ENCODE peak calls at places on chromosomes 7 and 10, in five cellular contexts. P, M, V, Z and D are unnamed samples. For H3K9me3, the result is how much of the 10 kb centered on the place peaks cover.

GRCh38 chr7:150778738-150779301 is 21.3 kb downstream of the TMEM176B start:
- DNase-seq in P (peak), M (peak), V (peak), Z (peak), D (peak)

GRCh38 chr10:131313377-131313776 is 1.9 kb upstream of the TCERG1L start:
- DNase-seq in P (no peak), M (no peak), V (no peak), Z (no peak), D (no peak)

GRCh38 chr10:63630928-63631685 is 109.9 kb downstream of the REEP3 start:
- DNase-seq in P (no peak), M (no peak), V (no peak), Z (no peak), D (no peak)

GRCh38 chr10:104260775-104261115 is 6.1 kb downstream of the GSTO1 start:
- DNase-seq in P (no peak), M (no peak), V (no peak), Z (peak), D (no peak)

GRCh38 chr7:4958477-4959301 is at the start of gene MMD2:
- DNase-seq in P (no peak), M (no peak), V (peak), Z (no peak), D (no peak)

GRCh38 chr7:44979481-44980392 is 922 bp upstream of the MYO1G start:
- DNase-seq in P (no peak), M (no peak), V (peak), Z (no peak), D (no peak)

GRCh38 chr10:83184641-83185040 is 954.7 kb upstream of the GHITM start:
- DNase-seq in P (no peak), M (no peak), V (no peak), Z (no peak), D (no peak)

GRCh38 chr10:119542990-119543813 is 683 bp upstream of the RGS10 start:
- DNase-seq in P (peak), M (peak), V (peak), Z (peak), D (peak)

GRCh38 chr7:141785711-141786552 is 4.1 kb upstream of the TAS2R5 start:
- DNase-seq in P (no peak), M (no peak), V (no peak), Z (peak), D (peak)

GRCh38 chr7:56077681-56078080 is 13.6 kb downstream of the SUMF2 start:
- DNase-seq in P (no peak), M (no peak), V (no peak), Z (no peak), D (no peak)

GRCh38 chr10:27792191-27792590 is 46.6 kb upstream of the MKX start:
- DNase-seq in P (no peak), M (no peak), V (no peak), Z (no peak), D (no peak)

GRCh38 chr10:112202561-112203241 is 19.1 kb upstream of the GPAM start:
- DNase-seq in P (no peak), M (no peak), V (no peak), Z (no peak), D (no peak)

GRCh38 chr10:80917636-80918035 is 379.9 kb downstream of the SH2D4B start:
- DNase-seq in P (no peak), M (no peak), V (no peak), Z (no peak), D (no peak)

GRCh38 chr7:68706291-68706690 is 892.0 kb upstream of the AUTS2 start:
- DNase-seq in P (no peak), M (no peak), V (no peak), Z (no peak), D (no peak)

DNA sequence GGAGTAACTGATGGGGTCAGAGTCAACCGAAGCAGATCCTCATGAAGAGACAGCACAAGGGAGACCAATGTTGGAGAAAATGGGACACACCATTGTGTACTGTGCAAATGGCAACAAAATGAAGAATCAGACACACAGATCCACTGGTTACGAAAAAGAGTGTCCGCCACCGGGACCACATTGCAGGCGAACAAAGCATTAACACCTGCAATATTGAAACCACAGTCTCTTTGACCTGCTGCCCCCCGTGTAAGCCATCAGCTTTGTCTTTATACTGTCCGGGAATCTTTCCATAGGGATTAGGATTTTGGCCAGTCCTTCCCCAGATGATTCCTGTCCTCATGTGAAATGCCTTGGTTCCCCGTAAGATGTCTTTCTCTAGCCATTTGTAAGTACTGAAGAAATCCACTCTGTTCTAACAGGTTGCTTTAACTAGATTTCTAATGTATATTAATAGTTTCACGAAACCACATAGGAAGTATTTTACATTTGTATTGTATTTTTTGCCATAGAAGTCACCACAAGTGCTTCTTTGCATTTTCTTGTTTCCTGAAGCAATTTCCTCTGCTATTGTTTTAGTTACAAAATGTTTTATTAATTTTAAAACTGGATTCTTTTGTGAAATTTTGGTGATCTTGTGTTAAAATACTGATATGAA is 140.8 kb upstream of the NFE2L3 start:
- DNase-seq in P (no peak), M (peak), V (no peak), Z (no peak), D (no peak)
- H3K9me3 ChIP-seq in P (under half), M (under half), V (under half), Z (under half), D (under half)

DNA sequence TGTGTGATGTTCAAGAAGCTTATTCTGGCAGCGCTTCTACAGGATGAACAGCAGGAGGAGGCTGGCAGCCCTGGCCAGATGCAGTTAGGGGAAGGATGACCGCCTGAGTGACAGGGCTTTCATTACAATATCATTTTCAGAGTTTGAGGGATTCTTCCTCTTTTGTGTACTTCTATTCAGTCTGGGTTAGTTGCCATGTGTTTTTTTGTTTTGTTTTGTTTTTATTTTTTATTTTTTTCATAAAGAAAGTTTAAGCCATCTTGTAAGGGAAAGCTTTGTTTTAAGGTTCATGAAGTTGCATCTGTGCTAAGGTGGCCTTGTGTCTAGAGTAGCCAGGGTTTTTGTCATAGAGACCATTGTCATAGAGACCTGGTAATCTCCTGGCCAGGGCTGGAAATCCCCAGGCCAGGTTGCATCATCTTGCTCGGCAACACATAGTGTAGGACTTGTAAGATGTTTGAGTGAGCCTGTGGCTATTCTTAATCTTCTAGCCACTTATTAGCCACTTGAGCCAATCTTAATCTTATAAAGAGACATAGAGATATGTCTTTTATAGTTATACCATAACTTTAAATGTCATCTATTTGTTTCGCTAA is 230.5 kb upstream of the TMEM229A start:
- DNase-seq in P (no peak), M (no peak), V (no peak), Z (no peak), D (no peak)
- TF ChIP-seq CTCF in P (no peak), M (no peak), V (no peak), Z (no peak), D (no peak)

DNA sequence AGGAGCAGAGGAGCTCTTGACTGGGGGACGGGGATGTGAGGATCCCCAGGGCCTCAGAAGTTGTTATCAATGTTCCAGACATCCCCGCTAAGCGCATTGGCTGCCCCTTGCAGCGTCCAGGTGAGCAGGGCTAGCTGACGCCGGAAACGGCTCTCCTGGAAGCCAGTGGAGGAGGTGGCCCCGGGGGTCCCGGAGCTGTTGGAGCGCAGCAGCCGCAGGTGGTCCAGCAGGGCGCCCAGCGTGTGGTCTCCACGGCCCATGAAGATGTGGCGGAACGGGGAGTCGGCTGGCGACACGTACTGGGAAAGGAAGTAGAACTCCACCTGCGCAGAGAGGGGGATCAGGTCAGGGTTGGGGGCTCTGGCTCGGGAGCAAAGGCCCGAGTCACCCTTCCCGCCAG is 8.5 kb downstream of the MOSPD3 start:
- DNase-seq in P (no peak), M (no peak), V (no peak), Z (no peak), D (no peak)
- TF ChIP-seq POLR2A in P (no peak), M (no peak), V (no peak), Z (no peak), D (no peak)

GRCh38 chr7:64313740-64314491 is at the start of gene ZNF736:
- DNase-seq in P (peak), M (peak), V (peak), Z (peak), D (peak)
- H3K9me3 ChIP-seq in P (under half), M (under half), V (under half), Z (under half), D (under half)

GRCh38 chr10:3702569-3702968 is 82.4 kb downstream of the KLF6 start:
- DNase-seq in P (no peak), M (no peak), V (no peak), Z (no peak), D (peak)

GRCh38 chr10:3704565-3705360 is 80.2 kb downstream of the KLF6 start:
- DNase-seq in P (no peak), M (no peak), V (no peak), Z (no peak), D (peak)

GRCh38 chr10:3699896-3700295 is 85.1 kb downstream of the KLF6 start:
- DNase-seq in P (no peak), M (no peak), V (no peak), Z (no peak), D (no peak)

GRCh38 chr10:3701490-3701889 is 83.5 kb downstream of the KLF6 start:
- DNase-seq in P (no peak), M (no peak), V (no peak), Z (no peak), D (no peak)

GRCh38 chr10:3702056-3702546 is 82.9 kb downstream of the KLF6 start:
- DNase-seq in P (no peak), M (no peak), V (no peak), Z (no peak), D (no peak)
- TF ChIP-seq CTCF in P (no peak), M (no peak), V (no peak), Z (no peak), D (no peak)

DNA sequence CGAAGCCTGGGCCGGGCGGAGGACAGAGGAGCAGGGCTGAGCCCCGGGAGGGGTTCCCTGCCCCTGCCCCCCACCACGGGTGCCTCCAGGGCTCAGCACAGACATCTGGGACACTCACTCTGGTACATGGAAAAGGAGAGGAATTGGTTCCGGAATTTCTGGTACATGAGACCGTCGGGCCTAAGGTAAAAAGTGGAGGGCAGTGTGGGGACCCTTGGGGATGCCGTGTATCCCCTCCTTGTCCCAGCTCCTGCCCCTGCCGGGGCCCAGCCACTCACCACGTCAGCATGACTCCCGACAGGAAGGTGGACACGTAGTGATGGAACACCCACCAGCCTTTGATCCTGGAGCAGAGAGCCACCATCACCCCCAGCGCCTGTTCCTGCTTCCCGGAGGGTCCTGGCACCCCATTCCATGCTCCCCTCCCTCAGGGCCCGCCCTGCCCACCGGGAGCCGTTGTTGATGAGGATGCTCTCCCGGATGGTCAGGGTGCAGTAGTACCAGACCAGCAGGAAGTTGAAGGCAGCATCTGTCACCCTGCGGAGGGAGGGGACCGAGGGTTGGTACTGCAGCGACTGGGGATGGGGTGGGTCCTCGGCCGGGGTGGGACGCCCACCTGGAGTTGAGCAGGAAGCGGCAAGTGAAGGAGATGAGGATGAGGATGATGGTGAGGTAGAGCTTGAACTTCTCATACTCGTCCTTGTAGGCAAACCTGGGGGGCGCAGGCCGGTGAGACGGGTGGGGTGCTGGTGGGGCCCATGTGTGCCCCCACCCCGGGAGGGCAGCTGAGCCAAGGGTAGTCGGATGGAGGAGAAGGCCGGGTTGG is 6.4 kb downstream of the TMEM120A start:
- DNase-seq in P (no peak), M (no peak), V (peak), Z (no peak), D (no peak)
- TF ChIP-seq POLR2A in P (no peak), M (no peak), V (no peak), Z (no peak), D (no peak)

GRCh38 chr10:30371954-30372353 is 22.9 kb upstream of the MTPAP start:
- DNase-seq in P (no peak), M (no peak), V (no peak), Z (no peak), D (no peak)
- H3K9me3 ChIP-seq in P (under half), M (under half), V (under half), Z (under half), D (under half)

DNA sequence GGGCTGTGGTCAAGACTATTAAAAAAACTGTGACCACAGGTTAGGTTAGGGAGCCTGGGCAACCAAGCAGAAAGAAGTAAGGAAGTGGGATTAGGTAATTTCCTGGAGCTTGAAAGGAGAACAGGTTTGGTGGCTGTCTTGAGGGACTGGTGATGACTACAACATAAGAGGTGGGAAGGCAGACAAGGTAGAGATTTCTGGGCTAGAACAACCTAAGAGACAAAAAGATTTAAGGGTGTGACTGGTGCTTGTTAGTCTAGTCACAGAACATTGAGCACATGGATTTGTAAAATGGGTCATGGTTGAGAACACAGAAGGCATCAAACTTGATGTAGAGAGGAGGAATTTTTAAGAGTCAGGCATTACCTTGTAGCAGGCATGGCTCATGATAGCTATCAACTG is 123.7 kb upstream of the ASAH2 start:
- DNase-seq in P (no peak), M (no peak), V (no peak), Z (no peak), D (peak)
- TF ChIP-seq CTCF in P (no peak), M (no peak), V (no peak), Z (no peak), D (no peak)